ENCODE peak calls at places on chromosomes 3 and 15, in ten cellular contexts. One of them, this sample, is unnamed.

GRCh38 chr3:157146664-157147082 is 13.3 kb downstream of the CCNL1 start:
- DNase-seq in CD4-positive, alpha-beta memory T cell: no peak
- DNase-seq in hepatocyte: no peak
- DNase-seq in heart left ventricle: no peak
- DNase-seq in GM23248: no peak
- DNase-seq in esophagus muscularis mucosa: no peak
- DNase-seq in OCI-LY7: no peak
- DNase-seq in psoas muscle: no peak
- DNase-seq in adrenal gland: no peak
- DNase-seq in body of pancreas: no peak
- DNase-seq in this sample: no peak

GRCh38 chr15:52780172-52780980 is 9.8 kb downstream of the ONECUT1 start:
- DNase-seq in body of pancreas: peak; percentile 76
- DNase-seq in psoas muscle: peak; percentile 76
- DNase-seq in hepatocyte: peak; percentile 73
- DNase-seq in CD4-positive, alpha-beta memory T cell: peak; percentile 69
- DNase-seq in GM23248: peak; percentile 71
- DNase-seq in adrenal gland: peak; percentile 46
- DNase-seq in heart left ventricle: no peak
- DNase-seq in esophagus muscularis mucosa: no peak
- DNase-seq in OCI-LY7: peak; percentile 71
- DNase-seq in this sample: peak; percentile 77

GRCh38 chr3:40190056-40190455 is 119.5 kb upstream of the EIF1B start:
- DNase-seq in OCI-LY7: no peak
- DNase-seq in GM23248: no peak
- DNase-seq in body of pancreas: no peak
- DNase-seq in CD4-positive, alpha-beta memory T cell: no peak
- DNase-seq in adrenal gland: no peak
- DNase-seq in hepatocyte: no peak
- DNase-seq in esophagus muscularis mucosa: peak; percentile 68
- DNase-seq in heart left ventricle: no peak
- DNase-seq in psoas muscle: no peak
- DNase-seq in this sample: no peak

GRCh38 chr3:80391573-80391972 is 623.8 kb upstream of the ROBO1 start:
- DNase-seq in OCI-LY7: no peak
- DNase-seq in adrenal gland: no peak
- DNase-seq in body of pancreas: no peak
- DNase-seq in heart left ventricle: no peak
- DNase-seq in CD4-positive, alpha-beta memory T cell: no peak
- DNase-seq in hepatocyte: no peak
- DNase-seq in esophagus muscularis mucosa: no peak
- DNase-seq in psoas muscle: no peak
- DNase-seq in GM23248: no peak
- DNase-seq in this sample: no peak

GRCh38 chr3:143464850-143465249 is 345.3 kb downstream of the CHST2 start:
- DNase-seq in heart left ventricle: no peak
- DNase-seq in adrenal gland: no peak
- DNase-seq in CD4-positive, alpha-beta memory T cell: no peak
- DNase-seq in GM23248: peak; percentile 49
- DNase-seq in body of pancreas: no peak
- DNase-seq in OCI-LY7: no peak
- DNase-seq in psoas muscle: peak; percentile 56
- DNase-seq in hepatocyte: no peak
- DNase-seq in esophagus muscularis mucosa: no peak
- DNase-seq in this sample: no peak

GRCh38 chr3:166864473-166865467 is 515.3 kb downstream of the ZBBX start:
- DNase-seq in OCI-LY7: no peak
- DNase-seq in hepatocyte: no peak
- DNase-seq in psoas muscle: no peak
- DNase-seq in esophagus muscularis mucosa: no peak
- DNase-seq in GM23248: no peak
- DNase-seq in body of pancreas: no peak
- DNase-seq in adrenal gland: no peak
- DNase-seq in CD4-positive, alpha-beta memory T cell: no peak
- DNase-seq in heart left ventricle: no peak
- DNase-seq in this sample: no peak

GRCh38 chr3:5232570-5232969 is 45.1 kb downstream of the EDEM1 start:
- DNase-seq in adrenal gland: no peak
- DNase-seq in GM23248: no peak
- DNase-seq in heart left ventricle: no peak
- DNase-seq in esophagus muscularis mucosa: no peak
- DNase-seq in psoas muscle: no peak
- DNase-seq in CD4-positive, alpha-beta memory T cell: no peak
- DNase-seq in body of pancreas: peak; percentile 11
- DNase-seq in OCI-LY7: peak; percentile 35
- DNase-seq in hepatocyte: no peak
- DNase-seq in this sample: no peak

GRCh38 chr15:77753238-77753873 is 120.6 kb upstream of the LINGO1 start:
- DNase-seq in GM23248: peak; percentile 45
- DNase-seq in CD4-positive, alpha-beta memory T cell: no peak
- DNase-seq in adrenal gland: no peak
- DNase-seq in esophagus muscularis mucosa: no peak
- DNase-seq in body of pancreas: no peak
- DNase-seq in heart left ventricle: no peak
- DNase-seq in psoas muscle: no peak
- DNase-seq in hepatocyte: peak; percentile 77
- DNase-seq in OCI-LY7: peak; percentile 7
- DNase-seq in this sample: no peak

GRCh38 chr3:194537732-194538247 is 51.0 kb upstream of the ATP13A3 start:
- DNase-seq in esophagus muscularis mucosa: no peak
- DNase-seq in heart left ventricle: no peak
- DNase-seq in GM23248: peak; percentile 53
- DNase-seq in CD4-positive, alpha-beta memory T cell: no peak
- DNase-seq in hepatocyte: no peak
- DNase-seq in adrenal gland: peak; percentile 77
- DNase-seq in body of pancreas: peak; percentile 67
- DNase-seq in OCI-LY7: no peak
- DNase-seq in psoas muscle: no peak
- DNase-seq in this sample: no peak

GRCh38 chr3:62548806-62549205 is 175.5 kb upstream of the FEZF2 start:
- DNase-seq in CD4-positive, alpha-beta memory T cell: no peak
- DNase-seq in heart left ventricle: no peak
- DNase-seq in esophagus muscularis mucosa: no peak
- DNase-seq in hepatocyte: no peak
- DNase-seq in adrenal gland: no peak
- DNase-seq in OCI-LY7: no peak
- DNase-seq in psoas muscle: no peak
- DNase-seq in GM23248: no peak
- DNase-seq in body of pancreas: no peak
- DNase-seq in this sample: no peak

DNA sequence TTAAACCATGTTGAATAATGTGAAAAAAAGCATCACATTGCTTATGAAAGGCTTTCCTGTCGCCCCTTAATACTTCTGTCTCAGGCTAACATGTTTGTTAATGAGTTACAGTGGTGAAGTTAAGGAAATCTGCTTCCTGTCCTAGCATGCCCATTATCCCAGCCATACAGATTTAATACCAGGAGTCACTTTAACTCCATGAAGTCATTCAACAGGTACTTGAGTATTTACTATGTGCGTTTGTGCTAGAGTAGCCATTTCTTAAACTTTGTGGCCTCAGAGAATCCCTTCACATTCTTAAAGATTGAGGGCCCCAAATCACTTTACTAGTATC is 10.1 kb upstream of the SETD5 start:
- DNase-seq in hepatocyte: no peak
- DNase-seq in body of pancreas: no peak
- DNase-seq in OCI-LY7: no peak
- DNase-seq in CD4-positive, alpha-beta memory T cell: no peak
- DNase-seq in esophagus muscularis mucosa: no peak
- DNase-seq in GM23248: no peak
- DNase-seq in heart left ventricle: no peak
- DNase-seq in psoas muscle: no peak
- DNase-seq in adrenal gland: no peak
- DNase-seq in this sample: no peak
- H3K36me3 ChIP-seq in hepatocyte: no peaks in the 10 kb centered on the region
- H3K36me3 ChIP-seq in body of pancreas: peaks cover 26% of the 10 kb centered on the region
- H3K36me3 ChIP-seq in OCI-LY7: peaks cover 98% of the 10 kb centered on the region
- H3K36me3 ChIP-seq in CD4-positive, alpha-beta memory T cell: peaks cover 78% of the 10 kb centered on the region
- H3K36me3 ChIP-seq in esophagus muscularis mucosa: peaks cover 77% of the 10 kb centered on the region
- H3K36me3 ChIP-seq in GM23248: peaks cover 82% of the 10 kb centered on the region
- H3K36me3 ChIP-seq in heart left ventricle: peaks cover 85% of the 10 kb centered on the region
- H3K36me3 ChIP-seq in psoas muscle: peaks cover 94% of the 10 kb centered on the region
- H3K36me3 ChIP-seq in adrenal gland: peaks cover 89% of the 10 kb centered on the region
- H3K36me3 ChIP-seq in this sample: peaks cover 83% of the 10 kb centered on the region

GRCh38 chr3:50269977-50270413 is 1.0 kb downstream of the SEMA3B start:
- DNase-seq in hepatocyte: peak; percentile 51
- DNase-seq in esophagus muscularis mucosa: no peak
- DNase-seq in heart left ventricle: no peak
- DNase-seq in OCI-LY7: no peak
- DNase-seq in CD4-positive, alpha-beta memory T cell: no peak
- DNase-seq in adrenal gland: peak; percentile 49
- DNase-seq in body of pancreas: no peak
- DNase-seq in GM23248: peak; percentile 90
- DNase-seq in psoas muscle: no peak
- DNase-seq in this sample: no peak

GRCh38 chr3:50267280-50267913 is 1.6 kb upstream of the SEMA3B start:
- DNase-seq in esophagus muscularis mucosa: no peak
- DNase-seq in OCI-LY7: no peak
- DNase-seq in heart left ventricle: peak; percentile 78
- DNase-seq in CD4-positive, alpha-beta memory T cell: no peak
- DNase-seq in body of pancreas: peak; percentile 74
- DNase-seq in adrenal gland: peak; percentile 24
- DNase-seq in GM23248: peak; percentile 60
- DNase-seq in hepatocyte: peak; percentile 83
- DNase-seq in psoas muscle: peak; percentile 85
- DNase-seq in this sample: no peak

GRCh38 chr3:50269460-50269859 is 513 bp downstream of the SEMA3B start:
- DNase-seq in adrenal gland: no peak
- DNase-seq in heart left ventricle: no peak
- DNase-seq in OCI-LY7: no peak
- DNase-seq in psoas muscle: no peak
- DNase-seq in body of pancreas: no peak
- DNase-seq in hepatocyte: no peak
- DNase-seq in CD4-positive, alpha-beta memory T cell: no peak
- DNase-seq in GM23248: no peak
- DNase-seq in esophagus muscularis mucosa: no peak
- DNase-seq in this sample: no peak

GRCh38 chr3:50268276-50268675 is 671 bp upstream of the SEMA3B start:
- DNase-seq in heart left ventricle: no peak
- DNase-seq in GM23248: no peak
- DNase-seq in CD4-positive, alpha-beta memory T cell: no peak
- DNase-seq in psoas muscle: no peak
- DNase-seq in esophagus muscularis mucosa: no peak
- DNase-seq in hepatocyte: no peak
- DNase-seq in adrenal gland: no peak
- DNase-seq in OCI-LY7: no peak
- DNase-seq in body of pancreas: no peak
- DNase-seq in this sample: no peak

GRCh38 chr3:50268703-50269451 is at the start of gene SEMA3B:
- DNase-seq in psoas muscle: peak; percentile 76
- DNase-seq in hepatocyte: peak; percentile 86
- DNase-seq in body of pancreas: peak; percentile 97
- DNase-seq in adrenal gland: peak; percentile 97
- DNase-seq in heart left ventricle: peak; percentile 68
- DNase-seq in OCI-LY7: no peak
- DNase-seq in esophagus muscularis mucosa: no peak
- DNase-seq in CD4-positive, alpha-beta memory T cell: no peak
- DNase-seq in GM23248: peak; percentile 74
- DNase-seq in this sample: no peak
- H3K4me1 ChIP-seq in psoas muscle: peaks cover 54% of the 10 kb centered on the region
- H3K4me1 ChIP-seq in hepatocyte: peaks cover 83% of the 10 kb centered on the region
- H3K4me1 ChIP-seq in body of pancreas: peaks cover 97% of the 10 kb centered on the region
- H3K4me1 ChIP-seq in adrenal gland: peaks cover 64% of the 10 kb centered on the region
- H3K4me1 ChIP-seq in heart left ventricle: peaks cover 69% of the 10 kb centered on the region
- H3K4me1 ChIP-seq in OCI-LY7: peaks cover 5% of the 10 kb centered on the region
- H3K4me1 ChIP-seq in esophagus muscularis mucosa: peaks cover 63% of the 10 kb centered on the region
- H3K4me1 ChIP-seq in CD4-positive, alpha-beta memory T cell: peaks cover 8% of the 10 kb centered on the region
- H3K4me1 ChIP-seq in GM23248: peaks cover 42% of the 10 kb centered on the region
- H3K4me1 ChIP-seq in this sample: peaks cover 8% of the 10 kb centered on the region

GRCh38 chr3:122513386-122514122 is 1.2 kb downstream of the KPNA1 start:
- DNase-seq in heart left ventricle: no peak
- DNase-seq in OCI-LY7: no peak
- DNase-seq in body of pancreas: no peak
- DNase-seq in adrenal gland: no peak
- DNase-seq in hepatocyte: no peak
- DNase-seq in psoas muscle: no peak
- DNase-seq in esophagus muscularis mucosa: no peak
- DNase-seq in GM23248: peak; percentile 53
- DNase-seq in CD4-positive, alpha-beta memory T cell: no peak
- DNase-seq in this sample: no peak

GRCh38 chr3:122514123-122515019 is at the start of gene KPNA1:
- DNase-seq in adrenal gland: peak; percentile 83
- DNase-seq in body of pancreas: peak; percentile 86
- DNase-seq in GM23248: peak; percentile 96
- DNase-seq in hepatocyte: peak; percentile 96
- DNase-seq in esophagus muscularis mucosa: peak; percentile 94
- DNase-seq in OCI-LY7: peak; percentile 93
- DNase-seq in CD4-positive, alpha-beta memory T cell: peak; percentile 91
- DNase-seq in heart left ventricle: peak; percentile 86
- DNase-seq in psoas muscle: peak; percentile 93
- DNase-seq in this sample: peak; percentile 79

GRCh38 chr3:122508135-122508914 is 6.4 kb downstream of the KPNA1 start:
- DNase-seq in heart left ventricle: no peak
- DNase-seq in psoas muscle: no peak
- DNase-seq in body of pancreas: no peak
- DNase-seq in adrenal gland: no peak
- DNase-seq in hepatocyte: no peak
- DNase-seq in OCI-LY7: no peak
- DNase-seq in CD4-positive, alpha-beta memory T cell: no peak
- DNase-seq in esophagus muscularis mucosa: no peak
- DNase-seq in GM23248: no peak
- DNase-seq in this sample: peak; percentile 28

GRCh38 chr3:122512284-122512683 is 2.5 kb downstream of the KPNA1 start:
- DNase-seq in psoas muscle: no peak
- DNase-seq in CD4-positive, alpha-beta memory T cell: no peak
- DNase-seq in GM23248: no peak
- DNase-seq in hepatocyte: no peak
- DNase-seq in body of pancreas: no peak
- DNase-seq in heart left ventricle: no peak
- DNase-seq in esophagus muscularis mucosa: no peak
- DNase-seq in OCI-LY7: no peak
- DNase-seq in adrenal gland: no peak
- DNase-seq in this sample: no peak

GRCh38 chr3:122510878-122511481 is 3.8 kb downstream of the KPNA1 start:
- DNase-seq in hepatocyte: no peak
- DNase-seq in psoas muscle: no peak
- DNase-seq in OCI-LY7: no peak
- DNase-seq in esophagus muscularis mucosa: no peak
- DNase-seq in GM23248: no peak
- DNase-seq in CD4-positive, alpha-beta memory T cell: no peak
- DNase-seq in body of pancreas: no peak
- DNase-seq in adrenal gland: no peak
- DNase-seq in heart left ventricle: no peak
- DNase-seq in this sample: no peak
- H3K27ac ChIP-seq in hepatocyte: no peak overlapping the region
- H3K27ac ChIP-seq in psoas muscle: peak overlapping the region; percentile 100
- H3K27ac ChIP-seq in OCI-LY7: no peak overlapping the region
- H3K27ac ChIP-seq in esophagus muscularis mucosa: no peak overlapping the region
- H3K27ac ChIP-seq in GM23248: no peak overlapping the region
- H3K27ac ChIP-seq in CD4-positive, alpha-beta memory T cell: no peak overlapping the region
- H3K27ac ChIP-seq in body of pancreas: no peak overlapping the region
- H3K27ac ChIP-seq in adrenal gland: no peak overlapping the region
- H3K27ac ChIP-seq in heart left ventricle: no peak overlapping the region
- H3K27ac ChIP-seq in this sample: no peak overlapping the region

DNA sequence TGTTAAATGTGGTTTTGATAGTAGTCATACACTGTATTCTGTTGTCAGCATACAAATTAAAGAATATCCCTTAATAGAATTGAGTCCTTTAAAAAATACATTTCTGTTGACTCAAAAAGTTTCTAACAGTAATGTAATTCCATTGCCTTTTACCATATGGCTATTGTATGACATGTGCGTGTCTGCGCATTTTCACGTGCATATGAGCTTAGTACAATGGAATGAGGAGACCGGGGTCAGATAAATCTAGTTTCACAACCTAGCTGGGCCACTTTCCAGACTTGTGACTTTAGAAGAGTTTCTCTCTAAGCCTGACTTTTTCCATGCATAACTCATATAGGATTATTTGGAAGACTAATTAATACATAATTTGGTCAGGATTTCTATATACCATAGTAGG is 38.7 kb downstream of the ZBTB38 start:
- DNase-seq in esophagus muscularis mucosa: no peak
- DNase-seq in OCI-LY7: no peak
- DNase-seq in hepatocyte: peak; percentile 59
- DNase-seq in heart left ventricle: peak; percentile 66
- DNase-seq in psoas muscle: no peak
- DNase-seq in adrenal gland: peak; percentile 73
- DNase-seq in body of pancreas: peak; percentile 63
- DNase-seq in GM23248: peak; percentile 99
- DNase-seq in CD4-positive, alpha-beta memory T cell: no peak
- DNase-seq in this sample: no peak
- H3K36me3 ChIP-seq in esophagus muscularis mucosa: peaks cover 10% of the 10 kb centered on the region
- H3K36me3 ChIP-seq in OCI-LY7: no peaks in the 10 kb centered on the region
- H3K36me3 ChIP-seq in hepatocyte: no peaks in the 10 kb centered on the region
- H3K36me3 ChIP-seq in heart left ventricle: peaks cover 18% of the 10 kb centered on the region
- H3K36me3 ChIP-seq in psoas muscle: peaks cover 30% of the 10 kb centered on the region
- H3K36me3 ChIP-seq in adrenal gland: peaks cover 33% of the 10 kb centered on the region
- H3K36me3 ChIP-seq in body of pancreas: peaks cover 1% of the 10 kb centered on the region
- H3K36me3 ChIP-seq in GM23248: peaks cover 30% of the 10 kb centered on the region
- H3K36me3 ChIP-seq in CD4-positive, alpha-beta memory T cell: peaks cover 19% of the 10 kb centered on the region
- H3K36me3 ChIP-seq in this sample: peaks cover 39% of the 10 kb centered on the region

This sample was measured in CD4-positive, CD25-positive, alpha-beta regulatory T cell.